ENCODE peak calls at places on chromosome X, in nine cellular contexts. J is sigmoid colon, W is foreskin fibroblast, C is PC-3, P is left ventricle myocardium inferior, G is tibial artery, L is GM23248, Q is AG10803, S is lung. B is an unnamed sample.

GRCh38 chrX:115058276-115058675 is 40.9 kb upstream of the IL13RA2 start:
- DNase-seq in J (peak; percentile 58), W (peak; percentile 75), C (peak; percentile 45), P (no peak), G (no peak), L (peak; percentile 90), Q (peak; percentile 95), S (no peak), B (peak; percentile 10)

GRCh38 chrX:155888139-155888538 is 7.0 kb downstream of the VAMP7 start:
- DNase-seq in J (no peak), W (peak; percentile 56), C (peak; percentile 75), P (no peak), G (no peak), L (peak; percentile 69), Q (peak; percentile 83), S (no peak), B (peak; percentile 71)

GRCh38 chrX:77723684-77724083 is 62.3 kb downstream of the ATRX start:
- DNase-seq in J (no peak), W (no peak), C (no peak), P (no peak), G (no peak), L (no peak), Q (no peak), S (no peak), B (no peak)

GRCh38 chrX:29419774-29420553 is 795.4 kb upstream of the MAGEB2 start:
- DNase-seq in J (no peak), W (no peak), C (no peak), P (no peak), G (no peak), L (no peak), Q (no peak), S (no peak), B (no peak)

GRCh38 chrX:64894454-64895038 is 81.7 kb downstream of the ZC4H2 start:
- DNase-seq in J (no peak), W (no peak), C (peak; percentile 64), P (no peak), G (no peak), L (peak; percentile 46), Q (no peak), S (no peak), B (peak; percentile 21)

GRCh38 chrX:54181196-54181953 is 1.7 kb downstream of the FAM120C start:
- DNase-seq in J (no peak), W (peak; percentile 6), C (peak; percentile 27), P (no peak), G (no peak), L (peak; percentile 17), Q (peak; percentile 9), S (no peak), B (peak; percentile 29)

GRCh38 chrX:46327229-46328081 is 217.8 kb downstream of the ZNF674 start:
- DNase-seq in J (no peak), W (peak; percentile 37), C (peak; percentile 91), P (peak; percentile 15), G (no peak), L (peak; percentile 55), Q (peak; percentile 75), S (peak; percentile 57), B (peak; percentile 88)

GRCh38 chrX:48939417-48940228 is 17.8 kb downstream of the OTUD5 start:
- DNase-seq in J (no peak), W (no peak), C (no peak), P (no peak), G (no peak), L (no peak), Q (no peak), S (no peak), B (no peak)

GRCh38 chrX:47272013-47272408 is 39.2 kb downstream of the USP11 start:
- DNase-seq in J (no peak), W (no peak), C (no peak), P (no peak), G (no peak), L (no peak), Q (no peak), S (no peak), B (no peak)

GRCh38 chrX:11100281-11101035 is 10.7 kb upstream of the HCCS start:
- DNase-seq in J (peak; percentile 74), W (peak; percentile 38), C (peak; percentile 65), P (no peak), G (peak; percentile 18), L (peak; percentile 75), Q (peak; percentile 73), S (no peak), B (peak; percentile 75)

GRCh38 chrX:13764765-13765164 is 30.2 kb downstream of the OFD1 start:
- DNase-seq in J (no peak), W (no peak), C (no peak), P (no peak), G (no peak), L (no peak), Q (no peak), S (no peak), B (no peak)

GRCh38 chrX:9573282-9574106 is 108.6 kb downstream of the TBL1X start:
- DNase-seq in J (no peak), W (no peak), C (no peak), P (no peak), G (no peak), L (no peak), Q (no peak), S (no peak), B (no peak)

GRCh38 chrX:87626996-87627395 is 109.4 kb downstream of the KLHL4 start:
- DNase-seq in J (no peak), W (no peak), C (no peak), P (no peak), G (no peak), L (no peak), Q (no peak), S (no peak), B (no peak)

GRCh38 chrX:136780738-136781137 is at the start of gene ARHGEF6:
- DNase-seq in J (no peak), W (peak; percentile 27), C (peak; percentile 21), P (no peak), G (no peak), L (peak; percentile 49), Q (no peak), S (no peak), B (no peak)

GRCh38 chrX:95505721-95506120 is 1178.9 kb upstream of the DIAPH2 start:
- DNase-seq in J (no peak), W (no peak), C (no peak), P (no peak), G (no peak), L (no peak), Q (no peak), S (no peak), B (peak; percentile 47)

GRCh38 chrX:152600853-152601635 is 36.7 kb upstream of the GABRQ start:
- DNase-seq in J (no peak), W (no peak), C (no peak), P (no peak), G (no peak), L (no peak), Q (no peak), S (no peak), B (no peak)

GRCh38 chrX:18360867-18361266 is 6.4 kb upstream of the SCML2 start:
- DNase-seq in J (no peak), W (no peak), C (peak; percentile 68), P (no peak), G (no peak), L (peak; percentile 55), Q (peak; percentile 0), S (no peak), B (peak; percentile 6)

GRCh38 chrX:41475166-41475565 is 28.0 kb downstream of the NYX start:
- DNase-seq in J (no peak), W (no peak), C (no peak), P (no peak), G (no peak), L (no peak), Q (no peak), S (no peak), B (no peak)

GRCh38 chrX:75623535-75623934 is 100.7 kb upstream of the ZDHHC15 start:
- DNase-seq in J (no peak), W (no peak), C (no peak), P (no peak), G (no peak), L (no peak), Q (no peak), S (no peak), B (peak; percentile 4)

GRCh38 chrX:26783512-26784225 is 567.7 kb downstream of the MAGEB5 start:
- DNase-seq in J (no peak), W (no peak), C (peak; percentile 25), P (no peak), G (no peak), L (peak; percentile 48), Q (peak; percentile 0), S (no peak), B (peak; percentile 33)

GRCh38 chrX:13099121-13099520 is 54.7 kb upstream of the FAM9C start:
- DNase-seq in J (no peak), W (no peak), C (peak; percentile 4), P (no peak), G (no peak), L (no peak), Q (no peak), S (no peak), B (no peak)

DNA sequence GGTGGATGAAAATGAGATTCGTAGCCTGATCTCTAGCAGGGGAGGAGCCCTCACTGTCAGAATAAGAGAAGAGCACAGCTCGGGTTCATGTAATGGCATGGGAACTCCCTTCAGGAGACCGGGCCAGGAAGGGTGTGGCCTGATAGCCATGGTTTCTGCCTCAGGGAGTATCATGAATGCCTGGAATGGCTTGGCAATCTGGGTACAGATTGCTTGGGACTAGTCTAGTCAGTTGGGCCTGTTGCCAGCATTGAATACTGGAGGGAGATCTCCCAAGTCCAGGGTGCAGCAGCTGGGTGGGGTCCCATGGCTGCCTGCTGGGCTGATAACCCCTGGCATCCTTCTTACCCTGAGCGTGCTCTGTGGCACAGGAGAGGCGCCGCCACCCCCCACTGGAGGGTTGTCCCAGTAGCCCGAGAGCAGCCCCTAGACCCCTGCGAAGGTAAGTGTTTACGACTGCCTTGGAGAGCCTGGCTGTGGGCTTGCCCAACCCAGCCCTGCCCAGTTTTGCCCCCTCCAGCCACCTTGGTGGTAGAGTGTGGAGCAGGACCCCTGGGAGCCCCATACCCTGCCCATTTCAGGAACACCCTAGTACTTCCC is 298.8 kb downstream of the TEX13A start:
- DNase-seq in J (peak; percentile 57), W (no peak), C (peak; percentile 24), P (peak; percentile 8), G (no peak), L (no peak), Q (no peak), S (no peak), B (peak; percentile 3)
- H3K4me3 ChIP-seq in J (no peak overlapping the region), W (no peak overlapping the region), C (no peak overlapping the region), P (no peak overlapping the region), G (no peak overlapping the region), L (no peak overlapping the region), Q (no peak overlapping the region), S (no peak overlapping the region), B (no peak overlapping the region)

GRCh38 chrX:66015152-66015827 is 24.6 kb downstream of the VSIG4 start:
- DNase-seq in J (no peak), W (no peak), C (no peak), P (peak; percentile 18), G (peak; percentile 24), L (no peak), Q (no peak), S (no peak), B (no peak)
- H3K4me3 ChIP-seq in J (no peak overlapping the region), W (no peak overlapping the region), C (no peak overlapping the region), P (peak overlapping the region; percentile 30), G (peak overlapping the region; percentile 14), L (no peak overlapping the region), Q (no peak overlapping the region), S (no peak overlapping the region), B (no peak overlapping the region)

GRCh38 chrX:7334253-7334935 is 186.4 kb upstream of the PUDP start:
- DNase-seq in J (no peak), W (peak; percentile 72), C (peak; percentile 62), P (no peak), G (no peak), L (peak; percentile 72), Q (peak; percentile 88), S (no peak), B (peak; percentile 1)
- H3K4me3 ChIP-seq in J (no peak overlapping the region), W (no peak overlapping the region), C (no peak overlapping the region), P (no peak overlapping the region), G (no peak overlapping the region), L (no peak overlapping the region), Q (no peak overlapping the region), S (no peak overlapping the region), B (no peak overlapping the region)

GRCh38 chrX:103685396-103685795 is 1.1 kb downstream of the MORF4L2 start:
- DNase-seq in J (no peak), W (no peak), C (no peak), P (no peak), G (no peak), L (peak; percentile 56), Q (no peak), S (no peak), B (no peak)
- H3K4me3 ChIP-seq in J (peak overlapping the region; percentile 59), W (peak overlapping the region; percentile 95), C (peak overlapping the region; percentile 97), P (peak overlapping the region; percentile 75), G (peak overlapping the region; percentile 59), L (peak overlapping the region; percentile 100), Q (peak overlapping the region; percentile 82), S (no peak overlapping the region), B (peak overlapping the region; percentile 73)